ENCODE peak calls at places on chromosomes 11 and 22, in six cellular contexts. T is K562, K is H1, V is HCT116, G is GM12878, N is HepG2. C is an unnamed sample.

GRCh38 chr11:116539211-116539610 is 233.6 kb downstream of the BUD13 start:
- DNase-seq in T (no peak), K (no peak), N (no peak), V (no peak), G (no peak), C (no peak)

GRCh38 chr11:97487387-97487786 is 1097.6 kb downstream of the JRKL start:
- DNase-seq in G (no peak), K (no peak), T (no peak), N (no peak), V (no peak), C (no peak)

GRCh38 chr11:62713343-62713742 is 5.9 kb downstream of the GNG3 start:
- DNase-seq in G (no peak), T (peak; percentile 55), N (no peak), V (no peak), K (no peak), C (no peak)

GRCh38 chr11:64237484-64237951 is 3.1 kb downstream of the VEGFB start:
- DNase-seq in V (no peak), N (peak; percentile 87), G (no peak), K (no peak), T (no peak), C (no peak)

GRCh38 chr22:48609279-48609865 is 1218.3 kb downstream of the BRD1 start:
- DNase-seq in V (no peak), N (no peak), K (no peak), T (no peak), G (no peak), C (no peak)

GRCh38 chr11:65417221-65417701 is 5.3 kb upstream of the NEAT1 start:
- DNase-seq in G (no peak), N (no peak), T (no peak), V (no peak), K (no peak), C (no peak)

GRCh38 chr11:9825895-9826294 is 162.0 kb downstream of the SWAP70 start:
- DNase-seq in G (no peak), K (no peak), N (peak; percentile 49), V (no peak), T (no peak), C (no peak)

GRCh38 chr22:46287873-46288751 is 8.6 kb upstream of the GTSE1 start:
- DNase-seq in V (no peak), T (no peak), N (no peak), G (peak; percentile 38), K (no peak), C (no peak)

GRCh38 chr11:126197277-126197939 is 14.0 kb downstream of the RPUSD4 start:
- DNase-seq in G (no peak), V (no peak), N (no peak), T (no peak), K (no peak), C (no peak)

GRCh38 chr11:115275045-115275444 is 229.2 kb downstream of the CADM1 start:
- DNase-seq in K (no peak), T (no peak), V (no peak), N (no peak), G (no peak), C (no peak)

GRCh38 chr22:47090591-47091240 is 328.3 kb downstream of the TBC1D22A start:
- DNase-seq in G (no peak), T (peak; percentile 55), N (no peak), K (no peak), V (no peak), C (no peak)

GRCh38 chr11:8642226-8642625 is 40.2 kb downstream of the TRIM66 start:
- DNase-seq in V (no peak), T (no peak), K (no peak), G (no peak), N (no peak), C (no peak)

GRCh38 chr11:71245601-71246391 is 6.6 kb downstream of the SHANK2 start:
- DNase-seq in K (no peak), N (no peak), V (no peak), G (no peak), T (no peak), C (no peak)

GRCh38 chr22:39723899-39724351 is 153.4 kb downstream of the CACNA1I start:
- DNase-seq in G (no peak), V (peak; percentile 12), T (peak; percentile 69), K (no peak), N (peak; percentile 6), C (no peak)

GRCh38 chr11:33802414-33802950 is 28.2 kb upstream of the FBXO3 start:
- DNase-seq in T (peak; percentile 28), V (peak; percentile 85), K (peak; percentile 67), G (no peak), N (peak; percentile 37), C (peak; percentile 84)

GRCh38 chr11:14905104-14906033 is 13.3 kb upstream of the CYP2R1 start:
- DNase-seq in G (no peak), K (peak; percentile 74), T (no peak), V (no peak), N (no peak), C (peak; percentile 60)
- TF ChIP-seq ZNF274 in G (no peak), K (no peak), T (no peak), V (no peak), N (no peak), C (no peak)

DNA sequence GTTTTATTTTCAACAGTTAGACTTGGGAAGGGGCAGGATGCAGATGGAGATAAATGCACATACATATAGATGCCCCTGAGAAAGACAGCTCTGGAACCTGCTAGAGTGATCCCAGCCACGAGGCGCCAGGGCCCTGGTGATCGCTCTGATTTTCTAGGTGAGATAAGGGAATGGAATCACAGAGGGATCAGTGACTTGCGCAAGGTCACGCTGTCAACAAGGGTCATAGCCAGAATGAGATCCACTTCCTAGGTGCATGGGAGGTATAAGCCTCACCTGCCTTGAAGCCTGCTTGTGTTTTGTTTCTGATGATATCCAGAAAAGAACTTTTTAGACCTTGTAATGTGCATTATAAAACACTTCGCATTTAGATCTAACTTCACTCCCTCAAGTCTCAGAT is 47.5 kb downstream of the ZBTB16 start:
- DNase-seq in T (no peak), G (no peak), K (no peak), V (no peak), N (no peak), C (no peak)
- H3K4me1 ChIP-seq in T (no peaks in the 10 kb centered on the region), G (no peaks in the 10 kb centered on the region), K (no peaks in the 10 kb centered on the region), V (no peaks in the 10 kb centered on the region), N (peaks cover 24% of the 10 kb centered on the region), C (no peaks in the 10 kb centered on the region)

GRCh38 chr11:14275081-14275480 is 83.9 kb downstream of the RRAS2 start:
- DNase-seq in K (no peak), G (no peak), N (no peak), T (no peak), V (no peak), C (peak; percentile 13)

GRCh38 chr11:14273885-14274284 is 85.1 kb downstream of the RRAS2 start:
- DNase-seq in G (no peak), N (no peak), T (no peak), V (no peak), K (no peak), C (no peak)

GRCh38 chr11:14267861-14268635 is 90.9 kb downstream of the RRAS2 start:
- DNase-seq in G (no peak), T (no peak), K (no peak), N (no peak), V (no peak), C (no peak)

GRCh38 chr11:14269956-14270355 is 89.0 kb downstream of the RRAS2 start:
- DNase-seq in G (no peak), N (no peak), K (no peak), V (no peak), T (no peak), C (no peak)

GRCh38 chr11:14270690-14271542 is 88.1 kb downstream of the RRAS2 start:
- DNase-seq in K (no peak), V (no peak), T (no peak), N (no peak), G (peak; percentile 33), C (no peak)
- H3K4me3 ChIP-seq in K (no peak overlapping the region), V (no peak overlapping the region), T (no peak overlapping the region), N (no peak overlapping the region), G (peak overlapping the region; percentile 43), C (no peak overlapping the region)

GRCh38 chr11:14237333-14237988 is 121.5 kb downstream of the RRAS2 start:
- DNase-seq in G (peak; percentile 76), V (no peak), T (no peak), K (no peak), N (no peak), C (no peak)
- TF ChIP-seq ZNF274 in G (no peak), V (no peak), T (no peak), K (no peak), N (no peak), C (no peak)

DNA sequence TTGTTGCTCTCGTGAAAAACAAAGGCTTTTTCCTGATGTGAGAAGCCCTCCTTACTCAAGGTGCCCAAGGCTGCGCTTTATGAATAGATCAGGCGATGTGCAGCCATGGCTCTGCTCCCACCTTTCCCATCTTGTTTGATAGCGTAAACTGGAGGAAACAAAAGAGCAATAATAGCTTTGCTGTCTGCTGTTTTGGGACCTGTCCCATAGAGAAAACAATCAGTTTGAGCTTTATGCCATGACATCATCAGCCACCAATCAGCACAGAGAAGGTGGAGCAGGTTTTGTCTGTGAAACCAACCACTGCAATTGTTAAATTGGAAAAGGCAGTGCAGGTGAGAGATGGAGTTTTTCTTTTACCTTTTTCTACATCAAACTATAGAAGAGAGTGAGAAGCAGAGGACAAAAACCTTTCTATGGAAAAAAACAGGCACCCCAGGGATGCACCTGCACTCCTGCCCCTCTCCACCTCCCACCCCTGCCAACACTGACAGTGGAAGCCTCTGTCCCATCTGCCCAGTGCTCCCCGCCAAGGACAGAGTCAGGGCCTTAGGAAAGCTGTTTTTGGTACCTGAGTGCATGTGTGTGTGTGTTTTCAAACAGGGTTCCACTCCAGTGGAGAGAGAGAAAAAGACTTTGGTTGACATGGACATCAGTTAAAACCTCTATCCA is 80.7 kb downstream of the MICAL3 start:
- DNase-seq in G (no peak), T (no peak), V (no peak), N (no peak), K (no peak), C (no peak)
- H3K4me1 ChIP-seq in G (peaks cover 33% of the 10 kb centered on the region), T (peaks cover 10% of the 10 kb centered on the region), V (no peaks in the 10 kb centered on the region), N (peaks cover 33% of the 10 kb centered on the region), K (peaks cover 6% of the 10 kb centered on the region), C (peaks cover 23% of the 10 kb centered on the region)

GRCh38 chr11:69297926-69298777 is 4.2 kb downstream of the MYEOV start:
- DNase-seq in T (peak; percentile 37), V (peak; percentile 78), K (no peak), G (peak; percentile 91), N (peak; percentile 78), C (no peak)

GRCh38 chr11:69296890-69297224 is 2.9 kb downstream of the MYEOV start:
- DNase-seq in K (no peak), G (no peak), T (no peak), N (no peak), V (no peak), C (no peak)

GRCh38 chr11:69295995-69296889 is 2.3 kb downstream of the MYEOV start:
- DNase-seq in V (no peak), N (peak; percentile 80), G (no peak), K (no peak), T (no peak), C (no peak)

GRCh38 chr11:69298778-69299461 is 5.0 kb downstream of the MYEOV start:
- DNase-seq in V (no peak), K (no peak), G (no peak), N (no peak), T (no peak), C (no peak)

GRCh38 chr11:69297225-69297925 is 3.4 kb downstream of the MYEOV start:
- DNase-seq in G (peak; percentile 91), N (peak; percentile 89), K (peak; percentile 31), T (peak; percentile 85), V (peak; percentile 97), C (peak; percentile 65)
- H3K4me3 ChIP-seq in G (peak overlapping the region; percentile 38), N (peak overlapping the region; percentile 18), K (no peak overlapping the region), T (peak overlapping the region; percentile 69), V (peak overlapping the region; percentile 97), C (no peak overlapping the region)

GRCh38 chr22:28909375-28909774 is 26.0 kb downstream of the ZNRF3 start:
- DNase-seq in N (no peak), K (no peak), V (no peak), T (peak; percentile 25), G (peak; percentile 57), C (no peak)
- TF ChIP-seq ZNF274 in N (no peak), K (no peak), V (no peak), T (no peak), G (no peak), C (no peak)